ENCODE peak calls at places on chromosome 15, in ten cellular contexts. D, S, E, A, T, Q, N, M, Z and G are unnamed samples.

GRCh38 chr15:89127054-89127702 is 38.9 kb downstream of the ABHD2 start:
- DNase-seq in D (peak; percentile 42), S (peak; percentile 63), E (no peak), A (no peak), T (no peak), Q (no peak), N (no peak), M (no peak), Z (no peak), G (peak; percentile 81)

GRCh38 chr15:77060560-77060959 is 10.3 kb downstream of the TSPAN3 start:
- DNase-seq in D (no peak), S (no peak), E (no peak), A (no peak), T (no peak), Q (no peak), N (peak; percentile 58), M (no peak), Z (no peak), G (peak; percentile 77)

GRCh38 chr15:67149859-67150824 is 84.7 kb downstream of the SMAD3 start:
- DNase-seq in D (peak; percentile 83), S (no peak), E (no peak), A (peak; percentile 53), T (peak; percentile 82), Q (peak; percentile 97), N (peak; percentile 84), M (peak; percentile 73), Z (peak; percentile 96), G (no peak)

GRCh38 chr15:88810449-88810848 is 7.2 kb downstream of the ACAN start:
- DNase-seq in D (no peak), S (no peak), E (no peak), A (no peak), T (peak; percentile 78), Q (no peak), N (peak; percentile 44), M (no peak), Z (no peak), G (no peak)

GRCh38 chr15:49458145-49458544 is 35.1 kb downstream of the FGF7 start:
- DNase-seq in D (no peak), S (no peak), E (no peak), A (no peak), T (no peak), Q (no peak), N (no peak), M (no peak), Z (no peak), G (no peak)

GRCh38 chr15:85592148-85592547 is 202.6 kb downstream of the KLHL25 start:
- DNase-seq in D (no peak), S (no peak), E (no peak), A (no peak), T (no peak), Q (no peak), N (peak; percentile 61), M (no peak), Z (no peak), G (no peak)

GRCh38 chr15:101244039-101244781 is 7.6 kb downstream of the CHSY1 start:
- DNase-seq in D (no peak), S (no peak), E (no peak), A (no peak), T (no peak), Q (no peak), N (peak; percentile 66), M (no peak), Z (no peak), G (no peak)

GRCh38 chr15:51093865-51094605 is 671 bp downstream of the TNFAIP8L3 start:
- DNase-seq in D (peak; percentile 89), S (no peak), E (peak; percentile 42), A (peak; percentile 38), T (peak; percentile 44), Q (no peak), N (peak; percentile 64), M (peak; percentile 70), Z (no peak), G (no peak)

GRCh38 chr15:56877591-56877990 is 40.9 kb upstream of the TCF12 start:
- DNase-seq in D (no peak), S (no peak), E (no peak), A (no peak), T (no peak), Q (no peak), N (no peak), M (no peak), Z (no peak), G (no peak)

GRCh38 chr15:51314391-51315337 is 23.7 kb downstream of the CYP19A1 start:
- DNase-seq in D (peak; percentile 54), S (no peak), E (no peak), A (no peak), T (peak; percentile 82), Q (no peak), N (no peak), M (no peak), Z (no peak), G (no peak)

GRCh38 chr15:90592144-90592887 is 62.6 kb downstream of the CRTC3 start:
- DNase-seq in D (no peak), S (no peak), E (no peak), A (no peak), T (no peak), Q (peak; percentile 64), N (peak; percentile 81), M (no peak), Z (no peak), G (no peak)

GRCh38 chr15:33915571-33916407 is 52.5 kb upstream of the CHRM5 start:
- DNase-seq in D (no peak), S (no peak), E (no peak), A (peak; percentile 73), T (peak; percentile 85), Q (no peak), N (no peak), M (no peak), Z (no peak), G (no peak)

GRCh38 chr15:63308947-63309346 is 31.5 kb downstream of the APH1B start:
- DNase-seq in D (no peak), S (no peak), E (no peak), A (no peak), T (no peak), Q (no peak), N (no peak), M (no peak), Z (no peak), G (no peak)

GRCh38 chr15:66847565-66847991 is 145.5 kb downstream of the SMAD6 start:
- DNase-seq in D (peak; percentile 62), S (peak; percentile 17), E (no peak), A (no peak), T (no peak), Q (no peak), N (no peak), M (no peak), Z (no peak), G (no peak)

GRCh38 chr15:88376574-88377174 is 90.5 kb downstream of the MRPL46 start:
- DNase-seq in D (no peak), S (no peak), E (no peak), A (no peak), T (no peak), Q (no peak), N (peak; percentile 62), M (no peak), Z (no peak), G (no peak)

GRCh38 chr15:41559239-41559488 is 152 bp downstream of the TYRO3 start:
- DNase-seq in D (no peak), S (no peak), E (no peak), A (no peak), T (no peak), Q (no peak), N (no peak), M (no peak), Z (no peak), G (no peak)

GRCh38 chr15:56160966-56161365 is 82.7 kb downstream of the RFX7 start:
- DNase-seq in D (no peak), S (no peak), E (no peak), A (no peak), T (no peak), Q (no peak), N (no peak), M (no peak), Z (no peak), G (no peak)

GRCh38 chr15:78949461-78949860 is 4.6 kb upstream of the CTSH start:
- DNase-seq in D (no peak), S (no peak), E (no peak), A (no peak), T (no peak), Q (no peak), N (no peak), M (no peak), Z (no peak), G (no peak)

GRCh38 chr15:88636039-88636438 is 2.8 kb upstream of the ISG20 start:
- DNase-seq in D (no peak), S (no peak), E (no peak), A (peak; percentile 70), T (no peak), Q (no peak), N (no peak), M (no peak), Z (peak; percentile 69), G (no peak)

GRCh38 chr15:40070166-40070557 is 31.2 kb upstream of the SRP14 start:
- DNase-seq in D (no peak), S (no peak), E (no peak), A (no peak), T (no peak), Q (no peak), N (no peak), M (no peak), Z (no peak), G (no peak)

GRCh38 chr15:74783072-74783807 is 1.4 kb downstream of the CSK start:
- DNase-seq in D (no peak), S (no peak), E (no peak), A (peak; percentile 45), T (no peak), Q (no peak), N (peak; percentile 52), M (no peak), Z (no peak), G (no peak)

GRCh38 chr15:101613130-101614000 is 38.8 kb downstream of the TM2D3 start:
- DNase-seq in D (peak; percentile 89), S (no peak), E (no peak), A (peak; percentile 86), T (no peak), Q (no peak), N (no peak), M (peak; percentile 68), Z (no peak), G (peak; percentile 85)

GRCh38 chr15:79179108-79179561 is 88.6 kb upstream of the RASGRF1 start:
- DNase-seq in D (no peak), S (no peak), E (no peak), A (no peak), T (peak; percentile 91), Q (no peak), N (no peak), M (no peak), Z (no peak), G (no peak)

GRCh38 chr15:59274126-59274970 is 67.7 kb downstream of the LDHAL6B start:
- DNase-seq in D (no peak), S (no peak), E (no peak), A (no peak), T (no peak), Q (no peak), N (peak; percentile 37), M (no peak), Z (no peak), G (no peak)